ENCODE peak calls at places on chromosome 1, in six cellular contexts. G is PC-3; F is esophagus squamous epithelium; Z is ascending aorta; A is left ventricle myocardium inferior; Y is effector memory CD4-positive, alpha-beta T cell. B is an unnamed sample.

GRCh38 chr1:111882537-111882936 is 106.9 kb downstream of the KCND3 start:
- DNase-seq in Z (no peak), Y (no peak), A (no peak), F (no peak), G (no peak), B (no peak)

GRCh38 chr1:24932284-24932683 is 2.2 kb upstream of the RUNX3 start:
- DNase-seq in A (peak), G (peak), F (no peak), Z (no peak), Y (peak), B (no peak)

GRCh38 chr1:12411747-12412146 is 181.9 kb downstream of the VPS13D start:
- DNase-seq in Y (no peak), A (no peak), F (no peak), G (no peak), Z (no peak), B (no peak)

GRCh38 chr1:171090604-171091003 is at the start of gene FMO3:
- DNase-seq in Z (no peak), F (no peak), Y (no peak), G (no peak), A (no peak), B (no peak)

GRCh38 chr1:182699673-182700350 is 15.4 kb upstream of the RGS8 start:
- DNase-seq in A (no peak), F (no peak), Z (no peak), Y (no peak), G (no peak), B (no peak)

GRCh38 chr1:151653397-151653796 is 41.5 kb downstream of the SNX27 start:
- DNase-seq in G (no peak), A (no peak), Z (no peak), F (no peak), Y (no peak), B (no peak)

GRCh38 chr1:12034381-12034801 is 15.1 kb downstream of the MIIP start:
- DNase-seq in F (no peak), G (no peak), Z (no peak), A (peak), Y (no peak), B (no peak)

GRCh38 chr1:155226188-155226909 is 17.9 kb downstream of the MTX1 start:
- DNase-seq in Z (no peak), G (peak), Y (peak), A (peak), F (no peak), B (no peak)

GRCh38 chr1:223695014-223695413 is 17.3 kb upstream of the CAPN2 start:
- DNase-seq in F (no peak), G (no peak), Y (no peak), A (no peak), Z (no peak), B (no peak)

GRCh38 chr1:19350566-19350965 is 38.4 kb downstream of the SLC66A1 start:
- DNase-seq in A (no peak), Y (no peak), Z (no peak), F (no peak), G (no peak), B (no peak)

GRCh38 chr1:116066868-116067563 is 44.2 kb upstream of the MAB21L3 start:
- DNase-seq in Y (no peak), A (no peak), Z (no peak), F (no peak), G (no peak), B (no peak)

GRCh38 chr1:39959651-39960333 is 4.8 kb downstream of the MFSD2A start:
- DNase-seq in F (no peak), Y (no peak), G (no peak), A (no peak), Z (no peak), B (no peak)

GRCh38 chr1:201566933-201567801 is 28.2 kb downstream of the NAV1 start:
- DNase-seq in Z (no peak), F (no peak), Y (no peak), A (peak), G (no peak), B (no peak)

GRCh38 chr1:91884459-91885290 is 1.3 kb downstream of the TGFBR3 start:
- DNase-seq in G (peak), A (peak), Z (no peak), Y (no peak), F (no peak), B (no peak)

GRCh38 chr1:95086949-95087533 is 14.3 kb upstream of the ALG14 start:
- DNase-seq in G (peak), Z (no peak), A (no peak), Y (no peak), F (no peak), B (no peak)

GRCh38 chr1:236016782-236017400 is 48.0 kb downstream of the NID1 start:
- DNase-seq in F (no peak), Y (no peak), A (no peak), Z (no peak), G (peak), B (no peak)

GRCh38 chr1:24172598-24172997 is 14.5 kb downstream of the IFNLR1 start:
- DNase-seq in A (no peak), F (no peak), G (no peak), Z (no peak), Y (no peak), B (no peak)

GRCh38 chr1:119774746-119775495 is 6.2 kb upstream of the HMGCS2 start:
- DNase-seq in A (no peak), G (no peak), F (no peak), Y (no peak), Z (no peak), B (no peak)

GRCh38 chr1:155166373-155167165 is 6.5 kb downstream of the KRTCAP2 start:
- DNase-seq in F (no peak), G (no peak), A (peak), Z (no peak), Y (no peak), B (no peak)

GRCh38 chr1:184222561-184223157 is 164.2 kb upstream of the C1orf21 start:
- DNase-seq in F (no peak), A (no peak), G (peak), Y (peak), Z (no peak), B (no peak)

GRCh38 chr1:100752806-100753205 is 33.3 kb downstream of the VCAM1 start:
- DNase-seq in Z (no peak), G (no peak), F (no peak), Y (no peak), A (no peak), B (no peak)

GRCh38 chr1:103859721-103860120 is 110.0 kb downstream of the AMY1C start:
- DNase-seq in Z (no peak), Y (no peak), A (no peak), F (no peak), G (peak), B (no peak)

GRCh38 chr1:245538671-245539070 is 383.9 kb downstream of the KIF26B start:
- DNase-seq in Y (no peak), F (no peak), A (no peak), G (no peak), Z (no peak), B (no peak)

GRCh38 chr1:10777749-10778574 is 18.5 kb downstream of the CASZ1 start:
- DNase-seq in G (no peak), F (no peak), A (no peak), Z (no peak), Y (no peak), B (no peak)

DNA sequence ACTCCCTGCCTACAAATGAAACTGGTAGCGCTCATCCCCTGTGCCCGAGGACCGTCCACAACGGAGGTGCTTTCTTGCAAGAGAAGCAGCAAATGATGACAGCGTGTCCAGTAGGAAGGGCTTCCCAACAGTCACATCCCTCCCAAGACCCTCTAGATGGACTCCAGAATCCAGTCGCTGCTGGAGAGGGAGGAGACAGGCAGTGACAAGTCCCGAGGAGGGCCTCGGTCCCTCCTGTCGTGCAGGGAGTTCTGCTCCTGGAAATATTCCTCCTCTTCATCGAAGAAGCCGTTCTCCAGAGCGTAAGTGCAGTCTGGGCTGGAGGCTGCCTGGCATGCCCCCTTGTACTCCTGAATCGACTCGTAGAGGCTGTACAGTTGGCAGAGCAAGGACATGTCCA is 20.3 kb downstream of the FAM89A start:
- DNase-seq in A (no peak), Z (no peak), Y (no peak), F (no peak), G (no peak), B (no peak)
- H3K27ac ChIP-seq in A (peak), Z (no peak), Y (no peak), F (peak), G (no peak), B (no peak)

DNA sequence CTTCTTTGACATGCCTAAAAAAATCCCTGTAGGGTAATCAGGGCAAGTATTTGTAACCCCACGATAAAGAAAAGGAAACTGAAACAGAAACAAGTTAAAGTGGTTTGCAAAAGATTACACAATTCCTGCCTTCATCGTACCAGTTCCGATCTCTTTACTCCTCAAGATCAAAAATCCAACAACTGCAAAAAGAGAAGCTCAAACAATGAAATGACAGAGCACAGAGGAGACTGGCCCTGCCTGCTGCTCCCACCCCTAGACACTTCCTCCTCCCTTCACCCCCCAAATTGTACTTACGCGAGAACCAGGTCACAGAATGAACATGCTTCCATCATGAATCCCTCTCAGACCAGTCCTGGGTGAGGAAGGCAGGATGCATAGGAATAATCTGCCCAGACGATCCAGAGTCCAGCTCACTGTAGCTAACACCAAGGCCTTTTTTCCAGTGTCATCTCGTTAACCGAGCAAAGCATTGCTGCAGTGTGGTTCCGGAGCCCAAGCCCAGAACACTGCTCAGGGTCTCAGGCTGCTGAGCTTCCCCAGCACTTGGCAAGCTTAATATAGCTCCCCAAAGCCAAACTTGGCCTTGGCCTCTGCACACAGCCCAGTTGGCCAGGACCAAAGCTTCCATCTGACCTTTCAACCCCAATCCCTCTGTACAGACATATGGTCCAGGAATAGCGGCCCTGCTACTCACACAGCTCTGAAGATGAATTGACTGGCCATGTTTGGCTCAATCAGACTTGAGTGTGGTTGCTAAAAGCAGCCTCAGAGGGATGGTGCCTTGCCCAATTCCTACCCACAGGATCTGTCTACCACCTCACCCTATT is 20.3 kb downstream of the RXRG start:
- DNase-seq in Z (no peak), G (no peak), Y (no peak), F (no peak), A (peak), B (no peak)
- H3K4me3 ChIP-seq in Z (peak), G (no peak), Y (peak), F (peak), A (peak), B (peak)

DNA sequence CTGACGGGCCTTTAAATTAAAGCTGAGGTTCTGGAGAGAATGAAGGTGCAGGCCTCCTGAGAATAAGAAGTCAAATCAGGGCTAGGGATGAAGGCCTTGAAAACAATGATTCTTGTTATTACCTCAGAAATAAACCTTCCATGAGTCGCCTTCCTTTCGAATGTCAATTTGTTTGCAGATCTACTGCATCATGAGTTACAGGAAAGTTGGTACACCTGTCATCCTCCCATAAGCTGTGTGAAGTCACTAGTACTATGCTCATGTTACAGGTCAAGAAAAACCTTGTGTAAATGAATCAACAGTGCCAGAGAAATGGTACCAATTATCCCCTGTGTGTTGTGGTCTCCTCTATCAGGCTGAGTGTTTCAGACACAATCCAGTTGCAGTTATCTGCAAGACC is 281.2 kb upstream of the PLXNA2 start:
- DNase-seq in A (no peak), G (peak), F (no peak), Y (no peak), Z (no peak), B (no peak)
- H3K27ac ChIP-seq in A (no peak), G (no peak), F (no peak), Y (no peak), Z (no peak), B (no peak)

DNA sequence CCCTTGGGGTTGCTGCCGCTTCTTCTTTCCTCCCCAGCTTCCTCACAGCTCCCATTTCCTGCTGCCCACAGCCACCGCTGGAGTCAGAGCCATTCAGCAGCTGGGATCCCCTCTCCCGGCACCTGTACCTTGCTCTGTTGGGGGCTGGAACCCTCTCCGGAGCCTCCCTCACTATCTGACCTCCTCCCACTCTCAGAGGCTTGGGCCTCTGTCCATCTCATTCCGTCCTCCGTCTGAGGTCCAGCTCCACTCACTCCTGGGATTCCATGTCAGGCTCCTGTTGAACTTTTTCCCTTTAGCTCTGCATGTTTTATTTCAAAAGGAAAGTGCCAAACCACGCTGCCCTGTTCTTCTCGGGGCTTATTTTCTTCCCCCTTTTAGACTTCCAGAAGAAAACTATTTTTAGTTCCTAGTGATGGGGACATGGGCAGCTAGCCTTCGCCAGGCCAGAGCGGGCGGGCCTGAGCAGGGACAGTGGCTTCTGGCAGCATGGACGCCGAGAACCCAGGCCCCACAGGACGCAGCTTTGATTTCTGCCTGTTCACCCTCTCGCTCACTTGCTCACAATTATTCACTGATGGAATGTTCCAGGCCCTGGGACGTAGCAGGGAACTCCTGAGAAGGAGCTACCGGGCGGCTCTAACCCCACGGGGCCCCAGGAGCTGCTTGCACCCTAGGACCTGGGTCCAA is 79.2 kb downstream of the ARHGEF10L start:
- DNase-seq in G (no peak), Y (no peak), Z (no peak), F (no peak), A (no peak), B (no peak)
- H3K4me3 ChIP-seq in G (no peak), Y (no peak), Z (peak), F (peak), A (peak), B (peak)

GRCh38 chr1:74422379-74423155 is 89.8 kb downstream of the LRRC53 start:
- DNase-seq in Y (no peak), A (no peak), F (no peak), G (peak), Z (no peak), B (no peak)
- H3K27ac ChIP-seq in Y (no peak), A (peak), F (no peak), G (no peak), Z (no peak), B (no peak)

GRCh38 chr1:22876359-22877111 is 96.1 kb downstream of the LACTBL1 start:
- DNase-seq in A (no peak), Y (no peak), Z (no peak), F (no peak), G (peak), B (no peak)

GRCh38 chr1:22877112-22877915 is 95.4 kb downstream of the LACTBL1 start:
- DNase-seq in F (no peak), Z (no peak), Y (no peak), G (no peak), A (no peak), B (no peak)

GRCh38 chr1:22879445-22879844 is 93.2 kb downstream of the LACTBL1 start:
- DNase-seq in F (no peak), G (no peak), Z (no peak), Y (no peak), A (no peak), B (no peak)

GRCh38 chr1:22878626-22879025 is 94.0 kb downstream of the LACTBL1 start:
- DNase-seq in Y (no peak), G (no peak), Z (no peak), F (no peak), A (no peak), B (no peak)

DNA sequence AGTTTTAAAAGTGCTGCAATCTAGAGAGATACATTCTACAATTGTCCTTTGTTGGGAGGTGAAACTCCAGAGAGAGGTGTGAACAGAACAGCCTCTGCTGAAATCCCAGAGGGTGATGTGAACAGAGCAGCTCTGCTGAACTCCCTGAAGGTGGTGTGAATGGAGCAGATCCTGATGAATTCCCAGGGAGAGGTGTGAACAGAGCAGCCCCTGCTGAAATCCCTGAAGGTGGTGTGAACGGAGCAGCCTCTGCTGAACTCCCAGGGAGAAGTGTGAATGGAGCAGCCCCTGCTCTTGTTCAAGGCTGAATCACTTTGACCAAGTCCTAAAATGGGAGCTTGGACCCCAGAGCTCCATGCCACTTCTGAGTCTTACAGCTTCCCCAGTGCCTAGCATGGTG is 94.7 kb downstream of the LACTBL1 start:
- DNase-seq in Y (no peak), A (no peak), G (no peak), F (no peak), Z (no peak), B (no peak)
- H3K4me3 ChIP-seq in Y (no peak), A (no peak), G (no peak), F (no peak), Z (no peak), B (no peak)

DNA sequence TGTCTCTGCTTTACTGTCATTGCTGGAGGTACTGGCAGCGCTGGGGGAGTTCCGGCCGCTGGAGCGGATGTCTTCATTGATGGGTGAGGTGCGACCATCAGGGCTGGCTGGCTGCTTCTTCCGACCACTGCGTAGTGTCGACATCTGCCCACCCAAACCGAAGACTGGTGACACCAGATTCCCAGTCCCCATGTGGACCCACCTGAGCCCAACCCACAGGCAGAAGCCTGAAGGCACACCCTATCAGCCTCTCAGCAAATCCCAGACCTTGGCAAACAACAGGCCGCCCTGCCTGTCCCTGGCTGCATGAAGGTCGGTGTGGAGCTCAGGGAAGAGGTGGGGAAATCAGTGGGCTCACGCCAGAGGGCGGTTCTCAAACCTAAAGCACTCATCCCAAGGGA is 44.8 kb downstream of the SLC45A1 start:
- DNase-seq in Z (no peak), A (no peak), F (no peak), Y (no peak), G (no peak), B (no peak)
- H3K27ac ChIP-seq in Z (no peak), A (peak), F (peak), Y (no peak), G (no peak), B (peak)

GRCh38 chr1:17550684-17551584 is 11.4 kb downstream of the ARHGEF10L start:
- DNase-seq in A (no peak), G (peak), F (no peak), Z (no peak), Y (no peak), B (no peak)
- H3K4me3 ChIP-seq in A (peak), G (peak), F (no peak), Z (peak), Y (no peak), B (no peak)

B was measured in breast epithelium.